ENCODE peak calls at places on chromosomes 12 and 14, in six cellular contexts. X is kidney epithelial cell, W is foreskin fibroblast, E is upper lobe of right lung, R is lung, K is thyroid gland. P is an unnamed sample.

GRCh38 chr14:71467419-71467818 is 464.8 kb upstream of the RGS6 start:
- DNase-seq in X (no peak), W (peak; percentile 56), E (no peak), R (no peak), K (no peak), P (no peak)

GRCh38 chr12:68271346-68271745 is 17.9 kb upstream of the IL22 start:
- DNase-seq in X (no peak), W (peak; percentile 46), E (no peak), R (no peak), K (no peak), P (no peak)

GRCh38 chr14:99566009-99566389 is 38.0 kb downstream of the CCDC85C start:
- DNase-seq in X (no peak), W (no peak), E (no peak), R (no peak), K (peak; percentile 88), P (no peak)

GRCh38 chr14:72779679-72780078 is 114.2 kb downstream of the DPF3 start:
- DNase-seq in X (no peak), W (no peak), E (no peak), R (peak; percentile 13), K (no peak), P (no peak)

GRCh38 chr12:96035283-96036236 is at the start of gene LTA4H:
- DNase-seq in X (peak; percentile 95), W (peak; percentile 99), E (peak; percentile 97), R (peak; percentile 98), K (peak; percentile 98), P (peak; percentile 93)

GRCh38 chr12:106804668-106805067 is 30.2 kb downstream of the RIC8B start:
- DNase-seq in X (no peak), W (no peak), E (no peak), R (no peak), K (no peak), P (no peak)

GRCh38 chr14:103528158-103528511 is 861 bp upstream of the TRMT61A start:
- DNase-seq in X (no peak), W (peak; percentile 71), E (no peak), R (no peak), K (peak; percentile 69), P (peak; percentile 69)

GRCh38 chr14:76227450-76228050 is 75.8 kb downstream of the GPATCH2L start:
- DNase-seq in X (no peak), W (peak; percentile 91), E (no peak), R (no peak), K (no peak), P (no peak)

GRCh38 chr14:77498120-77498979 is at the start of gene ISM2:
- DNase-seq in X (no peak), W (peak; percentile 75), E (peak; percentile 65), R (no peak), K (peak; percentile 47), P (peak; percentile 65)

GRCh38 chr12:106226884-106227640 is 20.8 kb downstream of the CKAP4 start:
- DNase-seq in X (no peak), W (peak; percentile 80), E (no peak), R (no peak), K (no peak), P (no peak)

GRCh38 chr12:115452751-115453281 is 768.8 kb upstream of the TBX3 start:
- DNase-seq in X (no peak), W (no peak), E (no peak), R (no peak), K (no peak), P (no peak)

GRCh38 chr12:118055144-118055557 is 5.8 kb downstream of the WSB2 start:
- DNase-seq in X (no peak), W (peak; percentile 38), E (no peak), R (peak; percentile 54), K (peak; percentile 81), P (peak; percentile 66)

GRCh38 chr14:85583311-85583710 is 53.4 kb downstream of the FLRT2 start:
- DNase-seq in X (no peak), W (no peak), E (no peak), R (no peak), K (no peak), P (no peak)

GRCh38 chr14:64444984-64445845 is 20.1 kb upstream of the AKAP5 start:
- DNase-seq in X (peak; percentile 78), W (peak; percentile 66), E (no peak), R (no peak), K (no peak), P (no peak)

GRCh38 chr12:31315779-31316465 is 10.0 kb downstream of the SINHCAF start:
- DNase-seq in X (no peak), W (no peak), E (no peak), R (no peak), K (no peak), P (no peak)

GRCh38 chr14:89614009-89614691 is 197.1 kb upstream of the FOXN3 start:
- DNase-seq in X (no peak), W (no peak), E (no peak), R (no peak), K (no peak), P (no peak)

GRCh38 chr12:57829025-57829777 is 10.7 kb upstream of the AVIL start:
- DNase-seq in X (no peak), W (no peak), E (no peak), R (no peak), K (no peak), P (no peak)

GRCh38 chr14:37585971-37586759 is 8.9 kb downstream of the FOXA1 start:
- DNase-seq in X (no peak), W (no peak), E (no peak), R (no peak), K (no peak), P (no peak)

GRCh38 chr14:96811265-96811664 is 14.1 kb downstream of the VRK1 start:
- DNase-seq in X (no peak), W (peak; percentile 58), E (no peak), R (no peak), K (no peak), P (no peak)

GRCh38 chr12:89181271-89181920 is 170.9 kb downstream of the DUSP6 start:
- DNase-seq in X (no peak), W (peak; percentile 77), E (no peak), R (no peak), K (no peak), P (no peak)

DNA sequence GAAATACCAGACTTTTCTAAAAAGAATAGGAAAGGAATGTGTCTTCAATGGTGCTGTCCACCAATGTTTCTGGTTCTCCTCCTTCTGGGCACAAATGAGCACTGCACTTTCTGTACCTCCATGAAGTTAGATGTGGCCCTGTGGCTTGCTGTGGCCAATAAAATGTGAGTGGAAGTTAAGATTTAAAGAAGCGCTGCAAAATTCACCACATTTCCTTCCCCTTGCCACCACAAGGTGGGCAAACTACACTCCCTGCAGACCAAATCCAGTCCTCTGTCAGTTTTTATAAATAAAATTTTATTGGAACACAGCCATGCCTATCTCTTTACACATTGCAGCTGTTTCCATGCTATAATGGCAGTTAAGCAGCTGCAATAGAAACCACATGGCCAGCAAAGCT is 141.4 kb upstream of the TMPO start:
- DNase-seq in X (no peak), W (no peak), E (no peak), R (no peak), K (no peak), P (no peak)
- TF ChIP-seq CTCF in X (peak; percentile 28), W (peak; percentile 14), E (peak; percentile 16), R (no peak), K (no peak), P (no peak)

DNA sequence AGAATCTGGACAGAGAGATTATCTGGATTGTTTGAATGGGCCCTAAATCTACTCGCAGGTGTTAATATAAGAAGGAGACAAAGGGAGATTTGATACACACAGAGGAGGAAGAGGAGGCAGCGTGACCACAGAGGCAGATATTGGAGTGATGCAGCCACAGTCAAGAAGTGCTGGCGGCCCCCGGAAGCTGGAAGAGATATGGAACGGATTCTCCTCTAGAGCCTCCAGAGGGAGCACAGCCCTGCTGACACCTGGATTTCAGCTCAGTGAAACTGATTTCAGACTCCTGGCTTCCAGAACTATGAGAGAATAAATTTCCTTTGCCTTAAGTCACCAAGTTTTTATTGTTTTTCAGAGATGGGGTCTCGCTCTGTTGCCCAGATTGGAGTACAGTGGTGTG is 9.2 kb upstream of the TC2N start:
- DNase-seq in X (no peak), W (no peak), E (no peak), R (no peak), K (no peak), P (no peak)
- TF ChIP-seq CTCF in X (no peak), W (no peak), E (no peak), R (no peak), K (no peak), P (no peak)

DNA sequence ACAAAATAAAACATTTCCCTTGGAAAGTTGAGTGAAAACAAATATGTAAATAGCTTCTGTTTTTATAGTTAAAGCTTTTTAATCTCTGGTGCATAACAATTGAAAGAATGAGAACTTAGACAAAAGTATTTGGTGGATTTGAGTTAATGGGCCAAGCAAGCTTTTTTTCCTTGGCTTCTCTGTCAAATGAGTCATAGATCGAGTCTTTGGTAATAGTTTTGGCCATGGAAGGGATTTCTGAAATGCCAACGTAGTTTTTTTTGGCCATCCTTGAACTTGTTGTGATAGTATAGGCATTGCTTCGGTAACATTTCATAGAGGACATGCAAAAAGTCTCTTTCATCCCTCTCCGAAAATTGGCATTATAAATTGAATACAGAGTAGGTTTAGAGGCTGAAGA is 34.9 kb downstream of the GPR19 start:
- DNase-seq in X (peak; percentile 31), W (peak; percentile 79), E (no peak), R (no peak), K (no peak), P (no peak)
- TF ChIP-seq CTCF in X (no peak), W (no peak), E (no peak), R (no peak), K (no peak), P (no peak)

GRCh38 chr14:34403646-34404045 is 58.4 kb downstream of the SPTSSA start:
- DNase-seq in X (no peak), W (no peak), E (no peak), R (no peak), K (no peak), P (no peak)
- TF ChIP-seq CTCF in X (no peak), W (no peak), E (no peak), R (no peak), K (no peak), P (no peak)

DNA sequence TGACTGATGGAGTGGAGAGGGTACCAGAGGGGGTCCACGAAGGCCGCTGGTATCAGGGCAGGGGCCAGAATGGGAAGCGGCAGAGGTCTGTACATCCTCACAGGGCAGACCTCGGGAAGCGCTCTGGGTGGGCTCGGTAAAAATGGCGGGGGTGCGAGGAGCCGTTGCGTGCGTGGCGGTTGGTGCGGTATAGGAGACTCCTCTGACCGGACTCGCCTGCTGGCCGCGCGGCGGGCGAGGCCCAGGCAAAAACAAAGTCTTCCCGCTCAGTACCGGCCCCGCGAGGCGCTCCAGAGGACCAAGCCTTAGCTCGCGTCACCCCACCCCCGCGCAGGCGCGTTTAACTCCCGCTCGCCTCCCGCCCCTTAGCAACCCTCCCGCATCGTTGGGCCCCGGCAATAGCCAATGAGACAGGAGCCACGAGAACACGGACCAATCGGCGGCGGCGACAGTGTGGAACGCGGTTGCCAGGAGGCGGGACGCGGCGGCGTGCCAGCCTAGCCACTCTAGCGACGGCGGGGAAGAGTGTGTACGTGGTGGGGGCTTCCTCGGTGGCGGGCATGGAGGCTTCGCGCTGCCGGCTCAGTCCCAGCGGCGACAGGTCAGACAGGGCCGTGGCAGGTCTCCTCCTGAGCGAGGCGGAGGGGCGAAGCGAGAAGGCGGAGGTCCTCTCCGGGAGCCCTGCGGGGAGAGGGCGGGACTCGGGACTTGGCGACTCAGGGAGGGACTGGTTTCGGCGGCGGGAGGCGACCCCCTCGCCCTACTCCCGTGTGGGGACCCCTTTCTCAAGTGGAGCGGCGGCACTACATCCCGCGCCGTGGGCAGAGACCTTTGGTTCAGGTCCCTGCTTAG is at the start of gene TULP3:
- DNase-seq in X (peak; percentile 77), W (peak; percentile 99), E (peak; percentile 99), R (peak; percentile 98), K (peak; percentile 99), P (peak; percentile 98)
- TF ChIP-seq CTCF in X (no peak), W (no peak), E (peak; percentile 22), R (peak; percentile 3), K (peak; percentile 13), P (no peak)